ENCODE peak calls at places on chromosome 5, in four cellular contexts. E, V, T and S are unnamed samples.
A peak's percentile ranks its signal among the peaks of the same experiment; 100 is the strongest.

GRCh38 chr5:39405489-39405888 is 19.3 kb downstream of the DAB2 start:
- DNase-seq in V (no peak), T (no peak), E (no peak), S (no peak)

GRCh38 chr5:75368391-75368790 is 31.4 kb downstream of the HMGCR start:
- DNase-seq in T (no peak), E (no peak), V (no peak), S (no peak)

GRCh38 chr5:128084228-128085167 is 932 bp downstream of the SLC12A2 start:
- DNase-seq in E (no peak), V (peak; percentile 13), T (no peak), S (peak; percentile 12)

GRCh38 chr5:177099422-177100093 is 12.8 kb downstream of the FGFR4 start:
- DNase-seq in E (no peak), T (no peak), V (peak; percentile 34), S (no peak)

GRCh38 chr5:177105546-177106476 is 19.1 kb downstream of the FGFR4 start:
- DNase-seq in E (no peak), V (no peak), T (no peak), S (no peak)

GRCh38 chr5:135880278-135880677 is 15.4 kb downstream of the IL9 start:
- DNase-seq in E (no peak), V (peak; percentile 25), T (no peak), S (no peak)

GRCh38 chr5:97979740-97980139 is 793.7 kb upstream of the RGMB start:
- DNase-seq in T (no peak), E (no peak), V (no peak), S (no peak)

GRCh38 chr5:35754481-35754880 is 102.2 kb upstream of the IL7R start:
- DNase-seq in V (no peak), E (no peak), T (no peak), S (no peak)

GRCh38 chr5:26492835-26493459 is 545.4 kb downstream of the CDH9 start:
- DNase-seq in E (peak; percentile 28), V (no peak), T (no peak), S (no peak)

GRCh38 chr5:157431544-157432200 is 28.3 kb upstream of the NIPAL4 start:
- DNase-seq in E (no peak), T (peak; percentile 35), V (no peak), S (no peak)

GRCh38 chr5:53173083-53173482 is 63.5 kb upstream of the MOCS2 start:
- DNase-seq in V (no peak), E (no peak), T (no peak), S (no peak)

GRCh38 chr5:32014345-32014744 is 159.8 kb downstream of the GOLPH3 start:
- DNase-seq in E (no peak), V (no peak), T (no peak), S (no peak)

GRCh38 chr5:74642543-74642863 is 2.0 kb upstream of the ENC1 start:
- DNase-seq in E (no peak), T (no peak), V (no peak), S (no peak)

GRCh38 chr5:154776167-154776566 is 21.0 kb downstream of the LARP1 start:
- DNase-seq in E (no peak), V (no peak), T (no peak), S (no peak)

GRCh38 chr5:141094481-141095262 is at the start of gene PCDHB2:
- DNase-seq in T (no peak), E (no peak), V (peak; percentile 15), S (no peak)

GRCh38 chr5:180130291-180130869 is 58.8 kb upstream of the RNF130 start:
- DNase-seq in V (no peak), E (no peak), T (no peak), S (no peak)

GRCh38 chr5:142540774-142541466 is 145.0 kb downstream of the FGF1 start:
- DNase-seq in V (no peak), E (no peak), T (no peak), S (no peak)

GRCh38 chr5:174376056-174376455 is 330.6 kb downstream of the NSG2 start:
- DNase-seq in V (no peak), E (no peak), T (no peak), S (no peak)

GRCh38 chr5:125410501-125411162 is 664.2 kb upstream of the ZNF608 start:
- DNase-seq in T (no peak), E (no peak), V (no peak), S (no peak)

GRCh38 chr5:146721073-146721830 is 157.3 kb downstream of the PPP2R2B start:
- DNase-seq in E (no peak), T (no peak), V (no peak), S (no peak)

GRCh38 chr5:142011572-142012185 is 1.1 kb downstream of the GNPDA1 start:
- DNase-seq in E (no peak), T (no peak), V (no peak), S (no peak)

GRCh38 chr5:138611295-138612220 is 36.4 kb upstream of the HSPA9 start:
- DNase-seq in V (peak; percentile 54), T (no peak), E (no peak), S (peak; percentile 25)

GRCh38 chr5:78964889-78965288 is 20.2 kb downstream of the ARSB start:
- DNase-seq in V (no peak), T (no peak), E (no peak), S (no peak)

GRCh38 chr5:21152611-21153010 is 1164.6 kb upstream of the CDH18 start:
- DNase-seq in T (no peak), E (no peak), V (no peak), S (no peak)

GRCh38 chr5:21919417-21920022 is 933.6 kb downstream of the CDH12 start:
- DNase-seq in E (no peak), V (peak; percentile 15), T (peak; percentile 13), S (peak; percentile 16)

GRCh38 chr5:167304834-167305469 is 986.5 kb upstream of the WWC1 start:
- DNase-seq in T (no peak), E (no peak), V (no peak), S (no peak)

GRCh38 chr5:177973066-177973635 is 22.9 kb downstream of the PROP1 start:
- DNase-seq in T (no peak), V (no peak), E (no peak), S (no peak)

GRCh38 chr5:113115956-113116355 is 139.4 kb downstream of the DCP2 start:
- DNase-seq in T (no peak), E (no peak), V (no peak), S (no peak)

GRCh38 chr5:79201206-79201605 is 34.7 kb upstream of the JMY start:
- DNase-seq in E (no peak), V (no peak), T (no peak), S (no peak)

GRCh38 chr5:68303038-68303738 is 87.6 kb downstream of the PIK3R1 start:
- DNase-seq in V (no peak), E (no peak), T (peak; percentile 55), S (no peak)

GRCh38 chr5:127805448-127805847 is 102.3 kb downstream of the CCDC192 start:
- DNase-seq in E (no peak), V (no peak), T (no peak), S (no peak)

GRCh38 chr5:101306391-101307137 is 403.5 kb upstream of the ST8SIA4 start:
- DNase-seq in T (no peak), V (no peak), E (no peak), S (no peak)
- TF ChIP-seq SPI1 in T (no peak), V (no peak), E (no peak), S (no peak)

GRCh38 chr5:88140396-88140862 is 128.2 kb downstream of the TMEM161B start:
- DNase-seq in V (no peak), E (no peak), T (no peak), S (no peak)
- TF ChIP-seq SPI1 in V (no peak), E (no peak), T (no peak), S (no peak)

GRCh38 chr5:81530919-81531318 is 137.0 kb upstream of the ACOT12 start:
- DNase-seq in E (no peak), T (no peak), V (no peak), S (no peak)
- TF ChIP-seq SPI1 in E (no peak), T (no peak), V (no peak), S (no peak)

GRCh38 chr5:144487761-144488160 is 317.1 kb downstream of the KCTD16 start:
- DNase-seq in V (no peak), E (no peak), T (no peak), S (no peak)

GRCh38 chr5:144487207-144487606 is 316.5 kb downstream of the KCTD16 start:
- DNase-seq in V (no peak), E (no peak), T (no peak), S (no peak)

GRCh38 chr5:144478532-144478931 is 307.9 kb downstream of the KCTD16 start:
- DNase-seq in V (no peak), E (no peak), T (no peak), S (no peak)

GRCh38 chr5:144485540-144485939 is 314.9 kb downstream of the KCTD16 start:
- DNase-seq in V (no peak), E (no peak), T (no peak), S (no peak)

DNA sequence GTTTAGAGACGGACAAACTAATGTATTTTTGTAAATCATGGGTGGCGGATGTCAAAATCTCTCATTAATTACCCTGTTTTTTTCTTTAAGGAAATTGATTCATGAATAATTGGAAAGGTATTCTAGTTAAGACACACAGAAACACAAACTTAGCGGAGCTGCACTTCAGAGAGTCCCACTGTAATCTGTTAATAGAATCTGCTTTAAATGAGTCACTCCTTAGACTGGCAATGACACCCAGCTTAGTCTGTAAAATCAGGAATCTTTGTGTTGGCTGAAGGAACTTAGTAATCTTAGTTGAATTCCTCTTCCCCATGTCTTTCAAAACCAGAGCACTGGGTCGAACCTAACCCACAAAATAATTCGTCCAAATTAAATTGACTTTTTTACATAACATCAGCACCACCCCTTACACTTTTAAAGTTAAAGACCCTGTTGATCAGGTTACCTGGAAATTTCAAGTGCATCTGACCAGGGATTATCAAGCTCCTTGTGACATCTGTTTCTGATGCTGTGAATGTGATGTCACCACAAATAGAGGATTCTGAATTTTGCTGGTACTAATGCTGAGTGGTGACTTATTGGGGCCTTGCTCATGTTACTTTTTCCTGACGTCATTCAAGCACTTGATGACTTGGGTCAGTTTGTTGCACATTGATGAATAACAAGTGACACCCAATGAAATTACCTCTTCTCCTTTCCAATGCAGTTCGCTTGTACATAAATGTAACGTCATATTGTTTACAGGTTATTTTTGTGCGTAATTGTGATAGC is 313.6 kb downstream of the KCTD16 start:
- DNase-seq in T (no peak), V (no peak), E (no peak), S (no peak)
- TF ChIP-seq SPI1 in T (no peak), V (no peak), E (no peak), S (no peak)

DNA sequence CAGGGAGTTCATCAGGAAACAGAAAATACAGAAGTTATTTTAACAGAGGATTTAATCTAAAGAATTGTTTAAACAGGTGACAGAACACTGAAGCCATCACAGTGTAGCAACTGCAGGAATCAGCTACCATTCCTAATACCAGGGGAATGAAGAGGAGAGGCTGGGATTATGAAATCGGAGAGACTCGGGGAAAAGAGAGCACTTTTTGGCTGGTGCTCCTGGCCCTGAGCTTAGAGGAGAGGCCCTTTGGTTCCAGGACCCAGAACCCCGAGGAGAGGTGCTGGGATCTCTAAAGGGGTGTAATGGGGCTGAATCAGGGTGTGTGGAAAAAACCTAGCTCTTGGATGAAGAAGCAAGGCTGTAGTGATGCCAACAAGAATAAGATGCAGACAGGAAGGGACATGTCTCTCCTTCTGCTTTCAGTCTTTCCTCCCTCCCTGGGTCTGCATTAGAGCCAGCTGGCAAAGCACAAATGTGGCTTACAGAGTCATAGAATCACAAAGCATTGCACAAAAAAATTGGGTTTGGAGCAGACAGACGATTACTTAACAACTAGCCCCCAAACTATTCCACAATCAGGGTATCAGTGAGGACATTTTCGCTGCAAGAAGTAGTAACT is 11.6 kb upstream of the SFXN1 start:
- DNase-seq in T (no peak), V (no peak), E (no peak), S (no peak)
- TF ChIP-seq SPI1 in T (no peak), V (no peak), E (no peak), S (no peak)